ENCODE peak calls at places on chromosomes 3 and 15, in ten cellular contexts. N, M, X, Q, D, F, O, P, W and I are unnamed samples.

GRCh38 chr3:9441501-9442221 is 44.2 kb downstream of the SETD5 start:
- DNase-seq in F (no peak), N (no peak), X (no peak), D (no peak), Q (no peak), P (no peak), M (no peak), W (no peak), O (no peak), I (no peak)

GRCh38 chr3:4656646-4657318 is 163.6 kb downstream of the ITPR1 start:
- DNase-seq in W (no peak), X (no peak), P (no peak), N (no peak), F (no peak), O (no peak), M (no peak), D (no peak), Q (no peak), I (no peak)

GRCh38 chr3:162569314-162569713 is 1072.7 kb downstream of the OTOL1 start:
- DNase-seq in Q (no peak), W (no peak), D (no peak), M (no peak), O (no peak), F (no peak), X (no peak), N (no peak), P (no peak), I (no peak)

GRCh38 chr15:84981711-84982300 is at the start of gene PDE8A:
- DNase-seq in M (no peak), X (peak; percentile 64), F (no peak), Q (peak; percentile 28), N (peak; percentile 67), D (peak; percentile 65), P (no peak), O (peak; percentile 38), W (peak; percentile 61), I (peak; percentile 51)

GRCh38 chr15:65979316-65979715 is 110.0 kb downstream of the RAB11A start:
- DNase-seq in D (peak; percentile 9), W (peak; percentile 41), O (no peak), P (no peak), M (no peak), N (peak; percentile 69), X (no peak), F (peak; percentile 34), Q (no peak), I (no peak)

GRCh38 chr3:78978037-78978436 is 789.8 kb downstream of the ROBO1 start:
- DNase-seq in P (no peak), X (no peak), M (no peak), W (no peak), Q (no peak), N (no peak), O (no peak), F (no peak), D (peak; percentile 35), I (no peak)

GRCh38 chr3:29385056-29385455 is 104.2 kb downstream of the RBMS3 start:
- DNase-seq in N (peak; percentile 4), P (peak; percentile 36), D (peak; percentile 34), W (no peak), M (no peak), X (no peak), F (no peak), Q (no peak), O (no peak), I (no peak)

GRCh38 chr15:65949482-65949881 is 80.2 kb downstream of the RAB11A start:
- DNase-seq in Q (no peak), F (no peak), O (no peak), M (no peak), P (no peak), W (no peak), D (no peak), X (no peak), N (no peak), I (no peak)

GRCh38 chr3:74617786-74618185 is 3.3 kb upstream of the CNTN3 start:
- DNase-seq in N (no peak), Q (no peak), M (no peak), D (no peak), P (no peak), W (no peak), X (no peak), F (no peak), O (no peak), I (no peak)

GRCh38 chr15:45386420-45386819 is 8.1 kb upstream of the GATM start:
- DNase-seq in X (no peak), Q (no peak), D (no peak), F (no peak), P (no peak), N (no peak), W (no peak), M (no peak), O (no peak), I (no peak)

GRCh38 chr15:62403164-62403809 is 238.2 kb upstream of the C2CD4B start:
- DNase-seq in O (no peak), X (no peak), D (peak; percentile 83), M (no peak), P (no peak), N (peak; percentile 88), W (no peak), Q (no peak), F (peak; percentile 25), I (no peak)